ENCODE peak calls at places on chromosomes 3 and 15, in four cellular contexts. V is effector CD4-positive, alpha-beta T cell; Y is activated CD4-positive, alpha-beta T cell treated with anti-CD3 and anti-CD28 coated beads, Interleukin-2, amount 10 ng/mL, durations not matched to agents 7 days and 5 days; L is cerebellar cortex. O is an unnamed sample.

GRCh38 chr15:101201411-101202174 is 50.3 kb downstream of the CHSY1 start:
- DNase-seq in V (no peak), L (peak), Y (no peak), O (peak)

GRCh38 chr15:68719676-68720075 is 101.0 kb downstream of the ANP32A start:
- DNase-seq in V (no peak), L (no peak), Y (no peak), O (no peak)

GRCh38 chr3:112004664-112005063 is 5.9 kb downstream of the TAGLN3 start:
- DNase-seq in Y (no peak), V (no peak), L (no peak), O (no peak)

GRCh38 chr3:170307998-170308398 is 49.5 kb upstream of the SKIL start:
- DNase-seq in L (no peak), V (no peak), Y (no peak), O (no peak)

GRCh38 chr3:32817561-32818430 is at the start of gene TRIM71:
- DNase-seq in Y (peak), V (no peak), L (no peak), O (no peak)

GRCh38 chr15:23570466-23570865 is 5.0 kb downstream of the MKRN3 start:
- DNase-seq in V (no peak), Y (no peak), L (no peak), O (no peak)

GRCh38 chr15:34693053-34693744 is 61.6 kb downstream of the GJD2 start:
- DNase-seq in V (no peak), Y (no peak), L (no peak), O (no peak)

GRCh38 chr3:128861491-128861890 is 17.9 kb upstream of the ACAD9 start:
- DNase-seq in Y (no peak), L (no peak), V (no peak), O (no peak)

GRCh38 chr15:78831229-78832207 is 20.3 kb upstream of the ADAMTS7 start:
- DNase-seq in L (no peak), Y (no peak), V (no peak), O (no peak)

GRCh38 chr3:71537211-71537611 is 46.3 kb downstream of the FOXP1 start:
- DNase-seq in V (no peak), Y (no peak), L (no peak), O (peak)

GRCh38 chr15:40279437-40280141 is 3.3 kb downstream of the ANKRD63 start:
- DNase-seq in V (peak), Y (peak), L (peak), O (no peak)

GRCh38 chr15:90902656-90902995 is 476 bp upstream of the MAN2A2 start:
- DNase-seq in Y (no peak), V (no peak), L (no peak), O (no peak)

GRCh38 chr15:57655809-57656208 is 50.7 kb upstream of the POLR2M start:
- DNase-seq in L (no peak), V (no peak), Y (no peak), O (no peak)

GRCh38 chr3:52871761-52872160 is 25.6 kb downstream of the STIMATE start:
- DNase-seq in L (no peak), V (no peak), Y (no peak), O (no peak)

GRCh38 chr3:69787436-69788168 is 48.3 kb downstream of the MITF start:
- DNase-seq in Y (no peak), L (no peak), V (no peak), O (no peak)

GRCh38 chr15:73226064-73226463 is 142.7 kb downstream of the HCN4 start:
- DNase-seq in L (no peak), Y (no peak), V (no peak), O (no peak)